ENCODE peak calls at places on chromosomes 5 and 9, in four cellular contexts. P is OCI-LY7, V is cardiac muscle cell, D is HepG2. O is an unnamed sample.

GRCh38 chr5:146475906-146476305 is 28.8 kb downstream of the TCERG1 start:
- DNase-seq in V (no peak), P (no peak), D (no peak), O (no peak)

GRCh38 chr5:321233-321725 is at the start of gene AHRR:
- DNase-seq in V (peak), P (no peak), D (peak), O (no peak)

GRCh38 chr9:21831841-21832509 is 29.5 kb downstream of the MTAP start:
- DNase-seq in P (peak), V (no peak), D (no peak), O (no peak)

GRCh38 chr9:137141976-137142936 is 3.3 kb downstream of the GRIN1 start:
- DNase-seq in D (no peak), P (no peak), V (no peak), O (no peak)

GRCh38 chr5:74934949-74935751 is 69.0 kb upstream of the FAM169A start:
- DNase-seq in V (no peak), D (peak), P (no peak), O (no peak)

GRCh38 chr5:155728146-155728856 is 598.7 kb upstream of the SGCD start:
- DNase-seq in V (peak), D (no peak), P (no peak), O (no peak)

GRCh38 chr5:138874771-138875628 is at the start of gene LRRTM2:
- DNase-seq in D (no peak), V (no peak), P (no peak), O (peak)

GRCh38 chr9:128215491-128216404 is 12.6 kb downstream of the DNM1 start:
- DNase-seq in P (no peak), V (no peak), D (peak), O (no peak)

GRCh38 chr5:169934990-169935389 is 45.3 kb downstream of the INSYN2B start:
- DNase-seq in P (no peak), D (no peak), V (no peak), O (no peak)

GRCh38 chr9:87872079-87872624 is 10.5 kb upstream of the SPATA31E1 start:
- DNase-seq in D (no peak), P (no peak), V (peak), O (no peak)

GRCh38 chr9:126738553-126738952 is 66.3 kb upstream of the ZBTB43 start:
- DNase-seq in V (no peak), D (no peak), P (no peak), O (no peak)

GRCh38 chr5:102654559-102655354 is 100.3 kb upstream of the PAM start:
- DNase-seq in P (no peak), V (no peak), D (no peak), O (no peak)

GRCh38 chr5:150219142-150219541 is 29.3 kb downstream of the SLC6A7 start:
- DNase-seq in P (peak), V (no peak), D (no peak), O (no peak)

GRCh38 chr5:83467315-83468044 is 4.1 kb upstream of the VCAN start:
- DNase-seq in D (no peak), V (no peak), P (no peak), O (no peak)

GRCh38 chr9:73038613-73039012 is 85.8 kb upstream of the ALDH1A1 start:
- DNase-seq in P (no peak), V (no peak), D (no peak), O (no peak)

GRCh38 chr5:82684153-82684552 is 393.0 kb downstream of the TMEM167A start:
- DNase-seq in D (no peak), P (no peak), V (no peak), O (no peak)

GRCh38 chr9:135120249-135120648 is 32.8 kb downstream of the OLFM1 start:
- DNase-seq in V (no peak), D (no peak), P (no peak), O (no peak)

GRCh38 chr9:97900738-97901565 is 21.3 kb downstream of the TRMO start:
- DNase-seq in P (peak), V (peak), D (peak), O (no peak)

GRCh38 chr9:36997414-36997813 is 36.7 kb downstream of the PAX5 start:
- DNase-seq in P (no peak), D (no peak), V (no peak), O (no peak)

GRCh38 chr5:177299711-177300110 is 3.8 kb downstream of the RAB24 start:
- DNase-seq in P (no peak), D (no peak), V (no peak), O (no peak)

GRCh38 chr9:72888943-72889342 is 63.9 kb downstream of the ALDH1A1 start:
- DNase-seq in P (no peak), D (no peak), V (no peak), O (no peak)

GRCh38 chr5:171965740-171966139 is 40.7 kb downstream of the FBXW11 start:
- DNase-seq in V (no peak), D (no peak), P (peak), O (no peak)

GRCh38 chr9:104927216-104927911 is 591 bp downstream of the ABCA1 start:
- DNase-seq in P (peak), D (peak), V (peak), O (no peak)

GRCh38 chr9:136403538-136403914 is 3.6 kb upstream of the SNAPC4 start:
- DNase-seq in D (no peak), V (no peak), P (no peak), O (no peak)

GRCh38 chr9:70413427-70413797 is 1.0 kb downstream of the KLF9 start:
- DNase-seq in P (no peak), V (peak), D (no peak), O (no peak)

GRCh38 chr9:110744753-110745522 is 76.3 kb downstream of the MUSK start:
- DNase-seq in D (no peak), V (peak), P (no peak), O (peak)

GRCh38 chr9:100600511-100601079 is 22.7 kb downstream of the CAVIN4 start:
- DNase-seq in D (no peak), P (no peak), V (no peak), O (no peak)

GRCh38 chr9:114263853-114264510 is 58.9 kb upstream of the ORM1 start:
- DNase-seq in V (peak), D (no peak), P (no peak), O (no peak)
- TF ChIP-seq CTCF in V (peak), D (peak), P (peak), O (peak)

GRCh38 chr5:35233121-35233520 is 2.8 kb upstream of the PRLR start:
- DNase-seq in D (no peak), P (no peak), V (peak), O (no peak)

GRCh38 chr5:35228304-35228703 is 2.0 kb downstream of the PRLR start:
- DNase-seq in V (no peak), P (no peak), D (no peak), O (no peak)

GRCh38 chr5:35229076-35230042 is 928 bp downstream of the PRLR start:
- DNase-seq in P (no peak), V (peak), D (peak), O (no peak)

GRCh38 chr5:35232124-35232523 is 1.8 kb upstream of the PRLR start:
- DNase-seq in D (no peak), V (no peak), P (no peak), O (no peak)

DNA sequence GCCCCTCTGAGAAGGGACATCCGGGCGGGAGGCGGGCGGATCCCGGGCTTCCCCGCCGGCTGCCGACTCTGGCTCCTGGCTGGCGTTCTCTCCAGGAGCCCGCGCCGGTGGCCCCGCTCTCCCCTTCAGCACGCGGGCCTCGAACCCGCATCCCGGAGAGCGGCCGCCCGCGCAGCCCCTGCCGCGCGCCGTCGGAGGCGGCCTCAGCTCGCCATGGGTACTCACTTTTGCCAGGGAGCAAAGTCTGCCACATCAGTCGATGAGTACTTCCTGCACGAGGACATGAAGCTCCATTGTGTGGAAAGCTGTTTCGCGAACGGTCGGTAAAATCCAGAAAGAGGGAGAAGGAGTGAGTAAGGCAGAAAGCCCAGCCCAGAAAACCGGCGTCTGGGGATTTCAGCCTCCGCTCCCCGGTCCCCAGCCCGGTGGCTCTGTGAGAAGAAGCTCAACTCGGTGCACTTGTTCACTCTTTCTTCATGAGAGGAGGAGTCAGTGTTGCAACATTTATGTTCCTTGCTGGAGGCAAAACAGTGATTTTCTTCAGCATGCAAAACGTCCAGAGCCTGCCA is at the start of gene PRLR:
- DNase-seq in D (peak), V (peak), P (no peak), O (no peak)
- H3K4me3 ChIP-seq in D (peak), V (peak), P (no peak), O (peak)

DNA sequence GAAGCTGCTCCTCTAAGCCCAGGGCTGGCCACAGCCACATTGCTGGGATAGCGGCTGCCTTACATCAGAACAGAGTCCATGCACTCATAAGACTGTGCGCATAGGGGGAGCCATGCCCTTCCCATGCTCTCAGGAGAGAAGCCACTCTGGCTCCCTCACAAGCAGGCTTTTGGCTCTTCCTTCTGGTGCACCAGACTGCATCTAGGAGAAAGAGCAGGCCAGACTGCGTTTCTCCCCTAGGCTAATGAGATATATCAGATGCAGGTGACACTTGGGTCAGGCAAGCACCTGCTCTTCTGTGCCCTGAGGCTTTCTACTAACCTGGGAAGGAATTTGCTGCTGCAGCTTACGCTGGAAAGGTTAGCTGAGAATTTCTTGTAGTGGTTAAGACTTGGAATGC is 43.2 kb upstream of the BRINP1 start:
- DNase-seq in P (no peak), V (no peak), D (no peak), O (no peak)
- TF ChIP-seq CTCF in P (no peak), V (no peak), D (no peak), O (no peak)

DNA sequence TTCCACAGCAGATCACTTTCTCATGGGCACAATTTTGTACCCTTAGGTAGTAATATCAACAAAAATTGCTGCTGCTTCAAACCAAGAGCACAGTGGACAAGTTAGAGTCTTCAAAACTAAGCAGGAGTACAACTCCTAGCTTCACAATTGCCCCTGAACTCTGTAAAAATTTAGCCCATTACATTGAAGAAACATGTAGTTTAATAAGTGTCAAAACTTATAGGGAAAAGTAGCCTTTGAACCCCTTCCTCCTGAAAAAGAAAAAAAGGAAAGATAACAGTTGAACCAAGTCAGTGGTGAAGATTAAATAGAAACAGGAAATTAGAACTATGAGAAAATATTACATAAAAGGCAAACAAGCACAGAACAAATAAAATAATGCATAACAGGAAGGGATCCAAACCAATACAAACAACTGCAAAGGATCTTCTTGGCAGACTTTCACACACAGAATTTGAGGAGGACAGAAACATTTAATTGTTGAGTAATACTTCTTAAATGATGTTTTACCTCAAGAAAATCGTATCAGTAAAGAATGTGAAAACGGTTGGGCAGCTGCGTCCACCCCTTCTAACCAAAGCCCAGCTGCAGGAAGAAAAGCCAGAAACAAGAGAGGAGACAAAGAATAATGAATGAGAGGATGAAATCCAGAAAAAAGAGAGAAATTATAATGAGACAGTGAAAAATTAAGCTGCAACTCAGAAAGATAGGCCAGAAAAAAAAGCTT is 636.0 kb downstream of the NR2F1-AS1 start:
- DNase-seq in D (peak), P (no peak), V (no peak), O (peak)
- H3K4me3 ChIP-seq in D (peak), P (no peak), V (no peak), O (no peak)

DNA sequence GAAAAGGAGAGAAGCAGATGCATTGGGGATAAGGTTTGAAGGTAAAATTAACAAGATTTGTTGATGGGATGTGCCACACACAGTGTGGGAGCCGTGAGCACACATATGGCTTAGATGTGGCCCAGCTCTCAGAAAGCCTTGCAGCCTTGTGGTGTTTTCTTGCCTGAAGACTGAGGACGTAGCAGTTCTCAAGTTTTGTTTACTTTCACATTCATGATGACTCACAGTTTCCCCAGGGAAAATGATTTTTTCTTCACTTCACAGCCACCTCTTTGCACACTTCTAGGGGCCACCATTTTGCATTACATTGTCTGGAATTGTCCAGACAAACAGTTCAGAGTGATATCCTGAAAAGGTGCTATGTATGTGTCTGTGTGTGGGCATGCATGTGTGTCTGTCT is 126.2 kb downstream of the BASP1 start:
- DNase-seq in V (no peak), D (no peak), P (no peak), O (peak)
- TF ChIP-seq CTCF in V (no peak), D (no peak), P (no peak), O (no peak)

GRCh38 chr5:88686743-88687142 is 196.2 kb downstream of the MEF2C start:
- DNase-seq in D (no peak), V (no peak), P (no peak), O (no peak)

GRCh38 chr5:88686077-88686541 is 196.9 kb downstream of the MEF2C start:
- DNase-seq in D (no peak), V (no peak), P (no peak), O (no peak)

GRCh38 chr5:88682797-88683496 is 200.0 kb downstream of the MEF2C start:
- DNase-seq in D (no peak), V (no peak), P (no peak), O (no peak)

GRCh38 chr5:88683506-88684135 is 199.4 kb downstream of the MEF2C start:
- DNase-seq in P (no peak), D (peak), V (no peak), O (no peak)

GRCh38 chr5:88684136-88684500 is 198.9 kb downstream of the MEF2C start:
- DNase-seq in P (no peak), V (no peak), D (no peak), O (no peak)
- H3K4me3 ChIP-seq in P (no peak), V (no peak), D (no peak), O (no peak)

DNA sequence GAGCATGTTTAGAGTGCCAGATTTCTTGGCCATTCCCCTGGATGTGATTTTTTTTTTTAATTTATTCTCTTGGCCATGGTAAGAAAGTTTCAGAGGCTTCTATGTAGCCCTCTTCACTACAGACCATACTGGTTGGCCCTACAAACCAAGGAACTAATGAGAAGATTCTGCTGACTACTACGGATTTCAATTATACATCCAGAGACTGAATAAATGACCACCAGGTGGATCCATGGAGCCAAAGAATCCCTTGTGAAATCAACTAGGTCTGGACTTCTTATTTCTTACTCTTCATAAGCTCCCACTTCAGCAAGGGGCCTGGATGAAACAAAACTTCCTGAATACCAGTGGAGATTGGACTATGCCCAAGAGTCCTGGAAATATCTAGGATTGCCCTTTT is 27.6 kb downstream of the ZNF622 start:
- DNase-seq in P (no peak), V (no peak), D (no peak), O (no peak)
- TF ChIP-seq CTCF in P (no peak), V (peak), D (no peak), O (peak)

DNA sequence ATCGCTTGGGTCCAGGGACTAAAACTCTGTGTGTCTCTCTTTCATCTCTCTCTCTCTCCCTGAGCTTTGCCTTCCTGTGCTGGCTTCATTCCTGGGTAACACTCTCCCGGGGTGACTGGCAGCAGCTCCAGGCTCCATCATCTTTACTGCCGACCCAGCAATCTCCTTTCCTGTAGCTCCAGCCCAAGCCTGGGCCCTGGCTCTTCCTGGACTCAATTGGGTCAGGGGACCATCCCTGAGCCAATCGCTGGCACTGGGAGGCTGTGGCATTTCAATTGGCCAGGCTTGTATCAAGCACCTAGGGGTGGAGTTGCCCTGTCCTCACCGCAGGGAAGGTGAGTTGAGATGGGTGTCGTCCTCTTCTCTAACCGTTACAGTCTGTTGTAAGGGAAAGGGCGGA is 31.9 kb downstream of the FAM240B start:
- DNase-seq in V (no peak), P (no peak), D (no peak), O (no peak)
- H3K4me3 ChIP-seq in V (no peak), P (no peak), D (no peak), O (no peak)

DNA sequence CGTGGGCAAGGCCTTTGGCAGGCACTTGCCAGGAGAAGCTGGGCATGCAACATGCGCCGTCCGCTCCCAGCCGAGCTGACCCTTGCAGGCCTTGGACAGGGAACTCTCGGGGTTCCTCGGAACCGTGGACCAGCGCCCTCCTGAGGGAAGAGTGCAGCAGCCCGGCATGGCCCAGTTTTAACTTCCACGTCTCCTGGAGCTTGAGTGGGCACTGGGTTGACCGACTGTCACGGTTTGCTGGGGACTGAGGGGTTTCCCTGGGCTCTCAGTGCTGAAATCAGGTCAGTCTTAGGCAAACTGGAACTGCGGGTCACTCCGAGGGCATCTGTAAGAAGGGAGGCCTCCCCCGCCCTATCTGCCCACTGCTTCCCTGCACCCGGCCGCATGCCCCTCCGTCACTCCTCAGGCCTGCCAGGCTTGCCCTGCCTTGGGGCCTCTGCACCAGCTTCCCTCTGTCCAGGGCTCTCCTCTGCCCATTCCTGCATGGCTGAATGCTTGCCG is 87.0 kb upstream of the PHYKPL start:
- DNase-seq in D (no peak), V (no peak), P (no peak), O (no peak)
- TF ChIP-seq CTCF in D (no peak), V (no peak), P (no peak), O (no peak)

O was measured in HFF-Myc.